ENCODE peak calls at places on chromosomes 12 and 14, in ten cellular contexts. D is CD4-positive, alpha-beta T cell; Z is astrocyte of the spinal cord; T is upper lobe of left lung; U is cardiac muscle cell; R is cardiac fibroblast; O is GM20000; C is testis; I is ovary; G is lung. A is an unnamed sample.

GRCh38 chr12:28202374-28203130 is 12.3 kb downstream of the CCDC91 start:
- DNase-seq in D (no peak), Z (no peak), T (no peak), U (no peak), R (no peak), O (no peak), C (no peak), I (no peak), G (no peak), A (no peak)

GRCh38 chr12:2198088-2198501 is 145.3 kb downstream of the CACNA1C start:
- DNase-seq in D (no peak), Z (peak), T (no peak), U (peak), R (peak), O (no peak), C (no peak), I (peak), G (no peak), A (no peak)

GRCh38 chr12:64293654-64294364 is 71.7 kb upstream of the KICS2 start:
- DNase-seq in D (no peak), Z (no peak), T (no peak), U (no peak), R (no peak), O (no peak), C (no peak), I (no peak), G (no peak), A (no peak)

GRCh38 chr14:67574156-67574555 is 25.9 kb downstream of the PIGH start:
- DNase-seq in D (no peak), Z (no peak), T (no peak), U (no peak), R (no peak), O (no peak), C (no peak), I (no peak), G (no peak), A (no peak)

GRCh38 chr12:53484686-53485567 is 14.3 kb downstream of the MAP3K12 start:
- DNase-seq in D (no peak), Z (no peak), T (no peak), U (no peak), R (no peak), O (no peak), C (no peak), I (no peak), G (no peak), A (no peak)

GRCh38 chr12:103933237-103933636 is 3.0 kb downstream of the HSP90B1 start:
- DNase-seq in D (no peak), Z (no peak), T (no peak), U (no peak), R (no peak), O (no peak), C (no peak), I (no peak), G (no peak), A (no peak)

GRCh38 chr12:46617167-46617566 is 208.6 kb downstream of the SLC38A4 start:
- DNase-seq in D (no peak), Z (no peak), T (no peak), U (peak), R (peak), O (no peak), C (peak), I (no peak), G (no peak), A (no peak)

GRCh38 chr14:104549536-104550339 is 29.8 kb upstream of the C14orf180 start:
- DNase-seq in D (no peak), Z (no peak), T (peak), U (no peak), R (no peak), O (no peak), C (no peak), I (no peak), G (no peak), A (no peak)

GRCh38 chr12:5432011-5432400 is at the start of gene NTF3:
- DNase-seq in D (no peak), Z (no peak), T (no peak), U (peak), R (peak), O (peak), C (peak), I (peak), G (no peak), A (no peak)

GRCh38 chr14:93970967-93971634 is 5.3 kb downstream of the ASB2 start:
- DNase-seq in D (no peak), Z (no peak), T (no peak), U (no peak), R (no peak), O (peak), C (no peak), I (no peak), G (no peak), A (peak)

GRCh38 chr14:33556382-33557121 is 394.3 kb downstream of the EGLN3 start:
- DNase-seq in D (no peak), Z (peak), T (no peak), U (peak), R (peak), O (no peak), C (no peak), I (no peak), G (no peak), A (no peak)

GRCh38 chr12:108156717-108157116 is 27.6 kb downstream of the WSCD2 start:
- DNase-seq in D (no peak), Z (no peak), T (no peak), U (no peak), R (no peak), O (no peak), C (no peak), I (no peak), G (no peak), A (no peak)

GRCh38 chr12:95848575-95849388 is 10.0 kb upstream of the SNRPF start:
- DNase-seq in D (no peak), Z (peak), T (peak), U (peak), R (peak), O (no peak), C (no peak), I (no peak), G (peak), A (no peak)

GRCh38 chr12:34402899-34403705 is 380.8 kb downstream of the ALG10 start:
- DNase-seq in D (no peak), Z (no peak), T (peak), U (no peak), R (no peak), O (peak), C (peak), I (peak), G (peak), A (no peak)

GRCh38 chr12:105334001-105334400 is 3.5 kb downstream of the C12orf75 start:
- DNase-seq in D (no peak), Z (peak), T (no peak), U (peak), R (peak), O (no peak), C (no peak), I (no peak), G (no peak), A (no peak)

GRCh38 chr12:91210144-91210543 is 27.5 kb upstream of the DCN start:
- DNase-seq in D (no peak), Z (no peak), T (no peak), U (no peak), R (no peak), O (no peak), C (no peak), I (no peak), G (no peak), A (no peak)

GRCh38 chr12:63150255-63151060 is 543 bp downstream of the AVPR1A start:
- DNase-seq in D (no peak), Z (peak), T (no peak), U (no peak), R (no peak), O (no peak), C (no peak), I (peak), G (no peak), A (no peak)

GRCh38 chr14:98688446-98688845 is 583.6 kb downstream of the BCL11B start:
- DNase-seq in D (no peak), Z (no peak), T (no peak), U (no peak), R (no peak), O (no peak), C (no peak), I (no peak), G (no peak), A (no peak)

GRCh38 chr12:27733052-27733656 is 22.5 kb downstream of the MRPS35 start:
- DNase-seq in D (peak), Z (peak), T (no peak), U (peak), R (peak), O (peak), C (peak), I (no peak), G (no peak), A (no peak)

GRCh38 chr12:116508145-116509121 is 50.7 kb upstream of the MAP1LC3B2 start:
- DNase-seq in D (no peak), Z (no peak), T (peak), U (peak), R (no peak), O (peak), C (peak), I (peak), G (no peak), A (no peak)

GRCh38 chr12:32809196-32809595 is 53.5 kb upstream of the YARS2 start:
- DNase-seq in D (no peak), Z (no peak), T (no peak), U (no peak), R (no peak), O (no peak), C (no peak), I (no peak), G (no peak), A (no peak)

GRCh38 chr14:24172871-24173281 is 996 bp downstream of the REC8 start:
- DNase-seq in D (no peak), Z (no peak), T (no peak), U (no peak), R (no peak), O (no peak), C (no peak), I (no peak), G (no peak), A (no peak)

GRCh38 chr12:107091381-107091780 is 2.0 kb downstream of the CRY1 start:
- DNase-seq in D (no peak), Z (peak), T (no peak), U (peak), R (peak), O (no peak), C (no peak), I (no peak), G (no peak), A (no peak)

GRCh38 chr14:105501504-105502291 is 10.7 kb downstream of the TEDC1 start:
- DNase-seq in D (no peak), Z (no peak), T (peak), U (no peak), R (no peak), O (no peak), C (no peak), I (no peak), G (no peak), A (no peak)

GRCh38 chr12:39012870-39013269 is 107.5 kb upstream of the CPNE8 start:
- DNase-seq in D (no peak), Z (no peak), T (no peak), U (no peak), R (peak), O (no peak), C (no peak), I (no peak), G (no peak), A (no peak)

GRCh38 chr12:119574255-119574654 is 19.3 kb upstream of the TMEM233 start:
- DNase-seq in D (no peak), Z (no peak), T (no peak), U (no peak), R (no peak), O (no peak), C (no peak), I (no peak), G (no peak), A (no peak)

GRCh38 chr12:119576915-119577314 is 16.7 kb upstream of the TMEM233 start:
- DNase-seq in D (no peak), Z (no peak), T (no peak), U (no peak), R (no peak), O (no peak), C (no peak), I (no peak), G (no peak), A (no peak)

GRCh38 chr12:119578112-119578511 is 15.5 kb upstream of the TMEM233 start:
- DNase-seq in D (no peak), Z (peak), T (no peak), U (peak), R (peak), O (no peak), C (no peak), I (no peak), G (no peak), A (no peak)

GRCh38 chr12:119573086-119573485 is 20.5 kb upstream of the TMEM233 start:
- DNase-seq in D (no peak), Z (no peak), T (no peak), U (no peak), R (no peak), O (no peak), C (no peak), I (no peak), G (no peak), A (no peak)
- TF ChIP-seq CTCF in D (no peak), Z (no peak), T (no peak), U (no peak), R (no peak), O (no peak), C (no peak), I (no peak), G (no peak), A (no peak)

GRCh38 chr12:125351788-125352187 is 286.6 kb downstream of the AACS start:
- DNase-seq in D (no peak), Z (no peak), T (no peak), U (no peak), R (no peak), O (no peak), C (no peak), I (no peak), G (no peak), A (no peak)
- TF ChIP-seq CTCF in D (no peak), Z (no peak), T (no peak), U (no peak), R (no peak), O (no peak), C (no peak), I (no peak), G (no peak), A (no peak)

GRCh38 chr14:58128416-58128815 is 23.6 kb downstream of the ARMH4 start:
- DNase-seq in D (no peak), Z (no peak), T (no peak), U (no peak), R (no peak), O (no peak), C (no peak), I (no peak), G (no peak), A (no peak)

GRCh38 chr14:58130121-58130782 is 21.8 kb downstream of the ARMH4 start:
- DNase-seq in D (no peak), Z (no peak), T (no peak), U (no peak), R (no peak), O (no peak), C (no peak), I (no peak), G (no peak), A (no peak)

GRCh38 chr14:58131386-58131785 is 20.6 kb downstream of the ARMH4 start:
- DNase-seq in D (no peak), Z (peak), T (no peak), U (no peak), R (peak), O (no peak), C (peak), I (no peak), G (no peak), A (no peak)

GRCh38 chr14:58133739-58134138 is 18.3 kb downstream of the ARMH4 start:
- DNase-seq in D (no peak), Z (peak), T (no peak), U (peak), R (peak), O (no peak), C (no peak), I (no peak), G (no peak), A (no peak)

GRCh38 chr14:58129208-58129607 is 22.8 kb downstream of the ARMH4 start:
- DNase-seq in D (no peak), Z (no peak), T (no peak), U (no peak), R (no peak), O (no peak), C (no peak), I (no peak), G (no peak), A (no peak)
- TF ChIP-seq CTCF in D (no peak), Z (peak), T (no peak), U (peak), R (peak), O (no peak), C (no peak), I (no peak), G (no peak), A (no peak)

GRCh38 chr12:57089259-57090245 is 638 bp downstream of the NAB2 start:
- DNase-seq in D (no peak), Z (peak), T (peak), U (peak), R (peak), O (peak), C (peak), I (peak), G (peak), A (no peak)

GRCh38 chr12:57091633-57092528 is 3.0 kb downstream of the NAB2 start:
- DNase-seq in D (no peak), Z (no peak), T (no peak), U (no peak), R (no peak), O (no peak), C (no peak), I (peak), G (no peak), A (no peak)

GRCh38 chr12:57090456-57090855 is 1.5 kb downstream of the NAB2 start:
- DNase-seq in D (no peak), Z (no peak), T (no peak), U (no peak), R (no peak), O (peak), C (no peak), I (peak), G (no peak), A (no peak)

GRCh38 chr12:57092529-57092862 is 3.6 kb downstream of the NAB2 start:
- DNase-seq in D (no peak), Z (no peak), T (no peak), U (no peak), R (no peak), O (peak), C (no peak), I (no peak), G (no peak), A (no peak)

GRCh38 chr12:57090924-57091632 is 2.2 kb downstream of the NAB2 start:
- DNase-seq in D (no peak), Z (no peak), T (no peak), U (no peak), R (no peak), O (peak), C (peak), I (peak), G (no peak), A (no peak)
- TF ChIP-seq CTCF in D (no peak), Z (peak), T (no peak), U (no peak), R (peak), O (no peak), C (no peak), I (no peak), G (no peak), A (no peak)

GRCh38 chr14:43706901-43707300 is 800.2 kb downstream of the FSCB start:
- DNase-seq in D (no peak), Z (no peak), T (no peak), U (no peak), R (peak), O (no peak), C (no peak), I (no peak), G (no peak), A (no peak)
- TF ChIP-seq CTCF in D (no peak), Z (no peak), T (no peak), U (no peak), R (no peak), O (no peak), C (no peak), I (no peak), G (no peak), A (no peak)

DNA sequence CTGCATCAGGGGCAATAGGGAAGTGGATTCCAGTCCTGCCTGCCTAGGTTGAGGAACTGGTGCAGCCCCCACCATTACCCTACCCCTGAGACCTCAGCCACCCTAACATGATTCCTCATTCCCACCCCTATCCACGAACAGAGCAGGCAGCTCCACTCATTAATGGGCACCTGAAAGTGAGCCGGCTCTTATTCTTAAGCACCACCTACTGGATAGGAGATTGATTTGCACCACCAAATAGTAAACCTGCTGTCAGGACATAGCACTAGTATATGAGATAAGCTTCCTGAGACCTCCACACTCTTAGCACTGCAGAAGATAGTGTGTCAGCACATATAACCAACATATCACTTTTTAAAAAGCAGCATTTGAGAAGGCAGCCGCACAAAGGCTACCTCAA is 573.2 kb downstream of the SOX5 start:
- DNase-seq in D (no peak), Z (no peak), T (no peak), U (no peak), R (peak), O (no peak), C (no peak), I (no peak), G (no peak), A (no peak)
- TF ChIP-seq CTCF in D (no peak), Z (peak), T (no peak), U (no peak), R (peak), O (no peak), C (no peak), I (no peak), G (no peak), A (no peak)